ENCODE peak calls at places on chromosomes 3 and 15, in six cellular contexts. L, X, J, N, P and S are unnamed samples.

GRCh38 chr3:117708601-117709000 is 999.0 kb downstream of the TUSC7 start:
- DNase-seq in J (no peak), P (no peak), X (no peak), L (no peak), N (no peak), S (no peak)

GRCh38 chr15:85955501-85956391 is 123.9 kb upstream of the AGBL1 start:
- DNase-seq in P (no peak), N (no peak), X (no peak), L (no peak), J (peak; percentile 32), S (no peak)

GRCh38 chr3:62248831-62249776 is 124.2 kb downstream of the FEZF2 start:
- DNase-seq in P (no peak), N (no peak), X (no peak), L (no peak), J (no peak), S (no peak)

GRCh38 chr3:185696039-185696438 is 109.9 kb downstream of the SENP2 start:
- DNase-seq in L (no peak), P (no peak), N (no peak), X (no peak), J (no peak), S (no peak)

GRCh38 chr3:171168086-171168485 is 141.6 kb upstream of the SLC2A2 start:
- DNase-seq in L (no peak), J (peak; percentile 59), X (no peak), N (no peak), P (peak; percentile 64), S (no peak)

GRCh38 chr15:79206940-79207339 is 75.6 kb upstream of the ANKRD34C start:
- DNase-seq in X (no peak), L (no peak), J (no peak), P (no peak), N (no peak), S (no peak)

GRCh38 chr3:30124435-30125390 is 481.7 kb upstream of the TGFBR2 start:
- DNase-seq in N (no peak), L (no peak), P (peak; percentile 1), X (no peak), J (peak; percentile 32), S (no peak)

GRCh38 chr15:67089218-67090193 is 24.1 kb downstream of the SMAD3 start:
- DNase-seq in J (no peak), P (no peak), X (no peak), L (no peak), N (no peak), S (no peak)

GRCh38 chr3:47054414-47054813 is 74.9 kb downstream of the NBEAL2 start:
- DNase-seq in L (no peak), P (no peak), N (no peak), X (no peak), J (no peak), S (no peak)

GRCh38 chr3:113039546-113039945 is 48.8 kb downstream of the GTPBP8 start:
- DNase-seq in X (no peak), J (no peak), L (no peak), N (no peak), P (no peak), S (no peak)

GRCh38 chr15:41829959-41830646 is 2.2 kb downstream of the JMJD7 start:
- DNase-seq in J (no peak), P (no peak), X (no peak), N (no peak), L (no peak), S (no peak)

GRCh38 chr15:48560321-48561051 is 85.0 kb downstream of the FBN1 start:
- DNase-seq in L (no peak), J (no peak), N (no peak), P (no peak), X (no peak), S (no peak)

GRCh38 chr15:39721893-39722292 is 60.7 kb downstream of the FSIP1 start:
- DNase-seq in N (no peak), X (no peak), J (no peak), P (no peak), L (no peak), S (no peak)